ENCODE peak calls at places on chromosomes 7 and 10, in five cellular contexts. P is stimulated activated CD4-positive, alpha-beta T cell treated with anti-CD3 and anti-CD28 coated beads, Interleukin-2, amount 100 ng/mL, for 48 hours; L is iPS-NIHi11; K is GM12891; W is posterior cingulate gyrus. S is an unnamed sample.

GRCh38 chr7:10973942-10974716 is 457 bp downstream of the PHF14 start:
- DNase-seq in P (peak; percentile 15), L (peak; percentile 44), K (no peak), W (no peak), S (no peak)

GRCh38 chr10:121532465-121532864 is 65.8 kb downstream of the FGFR2 start:
- DNase-seq in P (no peak), L (no peak), K (no peak), W (no peak), S (no peak)

GRCh38 chr10:90986870-90987269 is 66.0 kb upstream of the ANKRD1 start:
- DNase-seq in P (no peak), L (no peak), K (no peak), W (no peak), S (no peak)

GRCh38 chr10:124145109-124145860 is 51.9 kb upstream of the CHST15 start:
- DNase-seq in P (no peak), L (no peak), K (no peak), W (no peak), S (no peak)

GRCh38 chr7:30931927-30932540 is 20.4 kb downstream of the AQP1 start:
- DNase-seq in P (no peak), L (no peak), K (no peak), W (no peak), S (no peak)

GRCh38 chr10:118572286-118573041 is 23.0 kb downstream of the PRLHR start:
- DNase-seq in P (no peak), L (no peak), K (no peak), W (no peak), S (no peak)

GRCh38 chr7:132500727-132501410 is 75.4 kb downstream of the PLXNA4 start:
- DNase-seq in P (no peak), L (peak; percentile 49), K (no peak), W (no peak), S (no peak)

GRCh38 chr10:484925-485661 is 204.4 kb downstream of the DIP2C start:
- DNase-seq in P (peak; percentile 7), L (no peak), K (peak; percentile 49), W (no peak), S (no peak)

GRCh38 chr10:91709394-91709798 is 76.5 kb upstream of the PPP1R3C start:
- DNase-seq in P (no peak), L (no peak), K (no peak), W (no peak), S (no peak)

GRCh38 chr7:30984359-30985107 is 20.8 kb downstream of the GHRHR start:
- DNase-seq in P (no peak), L (peak; percentile 70), K (no peak), W (no peak), S (no peak)

GRCh38 chr7:92674379-92674778 is 84.2 kb upstream of the FAM133B start:
- DNase-seq in P (no peak), L (no peak), K (no peak), W (no peak), S (no peak)

GRCh38 chr10:73910401-73910763 is 550 bp upstream of the PLAU start:
- DNase-seq in P (no peak), L (no peak), K (no peak), W (no peak), S (no peak)

GRCh38 chr10:77333610-77334340 is 303.8 kb downstream of the KCNMA1 start:
- DNase-seq in P (no peak), L (no peak), K (no peak), W (no peak), S (no peak)

GRCh38 chr10:43852644-43853214 is 204.0 kb upstream of the ZNF32 start:
- DNase-seq in P (no peak), L (no peak), K (no peak), W (no peak), S (no peak)

GRCh38 chr7:31734456-31734855 is 47.4 kb downstream of the PPP1R17 start:
- DNase-seq in P (no peak), L (no peak), K (no peak), W (no peak), S (no peak)

GRCh38 chr10:113273151-113273876 is 279.5 kb upstream of the HABP2 start:
- DNase-seq in P (no peak), L (no peak), K (no peak), W (peak; percentile 53), S (peak; percentile 71)

GRCh38 chr10:94299417-94299816 is 63.3 kb downstream of the NOC3L start:
- DNase-seq in P (peak; percentile 3), L (no peak), K (no peak), W (no peak), S (no peak)

GRCh38 chr7:70775570-70776156 is 356.3 kb upstream of the GALNT17 start:
- DNase-seq in P (no peak), L (no peak), K (no peak), W (no peak), S (no peak)

GRCh38 chr7:76223286-76223972 is 21.7 kb downstream of the SRRM3 start:
- DNase-seq in P (no peak), L (no peak), K (no peak), W (no peak), S (no peak)

GRCh38 chr7:46162582-46162981 is 241.5 kb upstream of the IGFBP3 start:
- DNase-seq in P (no peak), L (no peak), K (no peak), W (no peak), S (no peak)

GRCh38 chr7:55533050-55533728 is 39.1 kb downstream of the VOPP1 start:
- DNase-seq in P (peak; percentile 59), L (no peak), K (peak; percentile 52), W (no peak), S (no peak)

GRCh38 chr7:7970620-7971307 is 2.2 kb downstream of the GLCCI1 start:
- DNase-seq in P (no peak), L (no peak), K (no peak), W (no peak), S (no peak)

GRCh38 chr7:69256634-69257081 is 341.6 kb upstream of the AUTS2 start:
- DNase-seq in P (no peak), L (no peak), K (no peak), W (peak; percentile 19), S (no peak)

GRCh38 chr7:2008936-2009540 is 223.7 kb downstream of the MAD1L1 start:
- DNase-seq in P (no peak), L (no peak), K (no peak), W (no peak), S (no peak)